ENCODE peak calls at places on chromosomes 12 and 14, in eight cellular contexts. W is tibial artery, T is transverse colon, X is cardiac muscle cell, F is body of pancreas, B is colonic mucosa, K is IMR-90, C is A673. J is an unnamed sample.
A peak's percentile ranks its signal among the peaks of the same experiment; 100 is the strongest.

GRCh38 chr14:103187911-103188310 is 64.7 kb downstream of the TNFAIP2 start:
- DNase-seq in T (no peak), C (no peak), F (no peak), X (no peak), W (no peak), B (no peak), K (no peak), J (no peak)

GRCh38 chr14:100448376-100448775 is 125.2 kb downstream of the SLC25A47 start:
- DNase-seq in F (peak; percentile 81), W (no peak), C (no peak), B (no peak), X (no peak), T (no peak), K (no peak), J (no peak)

GRCh38 chr14:93984987-93985410 is 8.6 kb upstream of the ASB2 start:
- DNase-seq in B (peak; percentile 33), K (peak; percentile 91), F (peak; percentile 59), X (peak; percentile 79), C (peak; percentile 53), T (peak; percentile 48), W (peak; percentile 38), J (peak; percentile 59)

GRCh38 chr14:94374749-94375148 is 13.7 kb downstream of the SERPINA1 start:
- DNase-seq in B (no peak), F (no peak), T (no peak), C (no peak), W (no peak), K (peak; percentile 23), X (no peak), J (no peak)

GRCh38 chr14:56751471-56751870 is 58.8 kb downstream of the OTX2 start:
- DNase-seq in T (no peak), X (no peak), C (peak; percentile 28), W (no peak), F (no peak), K (no peak), B (no peak), J (no peak)

GRCh38 chr14:68363841-68364711 is 428.8 kb downstream of the ZFP36L1 start:
- DNase-seq in K (peak; percentile 62), W (peak; percentile 62), X (peak; percentile 69), B (no peak), T (peak; percentile 26), C (peak; percentile 59), F (no peak), J (no peak)

GRCh38 chr12:92389466-92389865 is 243.8 kb upstream of the BTG1 start:
- DNase-seq in K (no peak), X (no peak), F (no peak), T (no peak), C (no peak), W (no peak), B (no peak), J (no peak)

GRCh38 chr14:100410056-100410565 is 87.0 kb downstream of the SLC25A47 start:
- DNase-seq in T (no peak), X (no peak), W (no peak), B (no peak), C (no peak), F (no peak), K (peak; percentile 67), J (no peak)

GRCh38 chr14:72790887-72791566 is 102.9 kb downstream of the DPF3 start:
- DNase-seq in B (no peak), F (no peak), W (no peak), C (no peak), X (no peak), K (no peak), T (no peak), J (no peak)

GRCh38 chr12:124157416-124157815 is 137.5 kb upstream of the RFLNA start:
- DNase-seq in W (no peak), F (no peak), T (no peak), X (no peak), B (no peak), C (no peak), K (no peak), J (no peak)

GRCh38 chr12:108151505-108152178 is 22.6 kb downstream of the WSCD2 start:
- DNase-seq in C (no peak), X (no peak), W (no peak), B (no peak), T (no peak), F (no peak), K (no peak), J (no peak)

GRCh38 chr12:100794441-100795192 is at the start of gene ANO4:
- DNase-seq in K (peak; percentile 29), T (no peak), W (no peak), F (no peak), B (no peak), X (peak; percentile 24), C (peak; percentile 65), J (peak; percentile 7)
- H3K4me3 ChIP-seq in K (peak within 1 kb of the TSS; percentile 49), T (no peak within 1 kb of the TSS), W (peak within 1 kb of the TSS; percentile 6), F (no peak within 1 kb of the TSS), B (no peak within 1 kb of the TSS), X (no peak within 1 kb of the TSS), C (peak within 1 kb of the TSS; percentile 50), J (no peak within 1 kb of the TSS)

GRCh38 chr14:65476942-65477318 is 64.4 kb downstream of the FUT8 start:
- DNase-seq in C (no peak), W (no peak), B (no peak), X (no peak), F (no peak), T (no peak), K (no peak), J (no peak)

GRCh38 chr14:65478017-65478416 is 65.5 kb downstream of the FUT8 start:
- DNase-seq in B (no peak), K (no peak), W (no peak), F (no peak), X (no peak), C (no peak), T (no peak), J (no peak)

GRCh38 chr14:65479386-65479785 is 66.9 kb downstream of the FUT8 start:
- DNase-seq in X (no peak), B (no peak), T (no peak), W (no peak), K (no peak), C (no peak), F (no peak), J (no peak)

GRCh38 chr14:65478596-65478995 is 66.1 kb downstream of the FUT8 start:
- DNase-seq in T (no peak), F (no peak), C (peak; percentile 39), W (no peak), K (peak; percentile 10), B (no peak), X (no peak), J (no peak)

DNA sequence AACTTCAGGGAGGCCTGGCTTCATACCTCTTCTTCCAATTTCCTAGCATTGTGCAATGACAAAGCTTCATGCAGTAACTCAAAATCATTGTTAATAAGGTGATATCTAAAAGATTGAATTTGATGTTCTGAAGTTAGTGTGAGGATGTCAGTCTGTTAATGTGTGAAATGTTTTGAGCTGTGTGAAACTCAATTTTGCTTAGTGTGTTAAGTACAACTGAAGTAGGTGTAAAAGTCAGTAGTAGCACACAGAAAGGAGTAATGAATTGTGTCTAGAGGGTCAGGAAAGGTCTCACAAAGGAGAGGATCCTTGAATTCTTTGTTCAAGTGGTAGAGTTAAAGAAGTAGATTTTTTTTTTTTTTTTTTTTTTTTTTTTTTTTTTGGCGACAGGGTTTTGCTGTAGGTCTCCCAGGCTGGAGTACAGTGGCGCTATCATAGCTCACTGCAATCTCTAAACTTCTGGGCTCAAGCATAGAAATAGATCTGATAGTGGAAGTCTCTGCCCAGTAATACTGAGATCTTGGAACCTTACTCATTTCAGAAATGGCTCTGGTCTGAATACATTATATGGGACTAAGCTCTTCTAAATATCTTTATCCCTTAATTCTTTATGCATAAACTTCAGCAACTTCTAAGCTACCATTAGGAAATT is 63.9 kb downstream of the FUT8 start:
- DNase-seq in F (no peak), C (no peak), T (no peak), W (no peak), B (no peak), X (no peak), K (no peak), J (no peak)
- H3K4me1 ChIP-seq in F (no peaks in the 10 kb centered on the region), C (no peaks in the 10 kb centered on the region), T (no peaks in the 10 kb centered on the region), W (no peaks in the 10 kb centered on the region), B (no peaks in the 10 kb centered on the region), X (peaks cover 27% of the 10 kb centered on the region), K (no peaks in the 10 kb centered on the region), J (peaks cover 17% of the 10 kb centered on the region)

GRCh38 chr12:43333650-43334043 is 218.4 kb downstream of the ADAMTS20 start:
- DNase-seq in B (no peak), K (no peak), W (no peak), C (no peak), F (no peak), T (no peak), X (no peak), J (peak; percentile 32)

GRCh38 chr12:43338848-43339526 is 213.0 kb downstream of the ADAMTS20 start:
- DNase-seq in T (no peak), C (peak; percentile 64), K (peak; percentile 76), F (no peak), X (peak; percentile 90), B (no peak), W (no peak), J (peak; percentile 14)

GRCh38 chr12:43332977-43333649 is 218.9 kb downstream of the ADAMTS20 start:
- DNase-seq in T (no peak), W (no peak), K (peak; percentile 83), X (peak; percentile 66), B (no peak), C (no peak), F (no peak), J (peak; percentile 32)

GRCh38 chr12:43337571-43338497 is 214.2 kb downstream of the ADAMTS20 start:
- DNase-seq in W (no peak), K (peak; percentile 25), B (no peak), T (no peak), C (no peak), F (no peak), X (no peak), J (no peak)

GRCh38 chr12:43336962-43337555 is 214.9 kb downstream of the ADAMTS20 start:
- DNase-seq in F (no peak), K (peak; percentile 70), W (no peak), B (no peak), T (no peak), X (peak; percentile 42), C (peak; percentile 42), J (no peak)
- TF ChIP-seq CTCF in F (peak; percentile 33), K (peak; percentile 73), W (peak; percentile 18), B (no peak), T (peak; percentile 10), X (peak; percentile 54), C (peak; percentile 62), J (peak; percentile 60)

GRCh38 chr14:75711796-75712211 is 50.8 kb downstream of the TTLL5 start:
- DNase-seq in X (peak; percentile 62), K (peak; percentile 85), W (peak; percentile 56), B (peak; percentile 32), F (peak; percentile 78), C (peak; percentile 81), T (peak; percentile 13), J (no peak)
- H3K4me3 ChIP-seq in X (no peak overlapping the region), K (no peak overlapping the region), W (no peak overlapping the region), B (no peak overlapping the region), F (no peak overlapping the region), C (no peak overlapping the region), T (no peak overlapping the region), J (no peak overlapping the region)

GRCh38 chr12:6234214-6234613 is 34.0 kb downstream of the CD9 start:
- DNase-seq in F (no peak), T (no peak), B (no peak), W (no peak), X (no peak), K (peak; percentile 61), C (no peak), J (no peak)
- H3K4me1 ChIP-seq in F (peaks cover 64% of the 10 kb centered on the region), T (peaks cover 69% of the 10 kb centered on the region), B (peaks cover 51% of the 10 kb centered on the region), W (peaks cover 49% of the 10 kb centered on the region), X (peaks cover 35% of the 10 kb centered on the region), K (peaks cover 25% of the 10 kb centered on the region), C (no peaks in the 10 kb centered on the region), J (peaks cover 34% of the 10 kb centered on the region)

J was measured in BE2C.